ENCODE peak calls at places on chromosome 13, in seven cellular contexts. B is NCI-H1930, T is adrenal gland, K is T-helper 2 cell, Y is AG09309, F is GM12892, E is LoVo. Q is an unnamed sample.

GRCh38 chr13:107185889-107186288 is 618.0 kb upstream of the ARGLU1 start:
- DNase-seq in B (no peak), T (no peak), K (no peak), Y (no peak), F (no peak), E (no peak), Q (no peak)

GRCh38 chr13:99922631-99923404 is 48.7 kb downstream of the ZIC5 start:
- DNase-seq in B (no peak), T (no peak), K (no peak), Y (no peak), F (no peak), E (peak; percentile 42), Q (no peak)

GRCh38 chr13:60463787-60464186 is 66.8 kb downstream of the TDRD3 start:
- DNase-seq in B (no peak), T (no peak), K (no peak), Y (no peak), F (no peak), E (no peak), Q (no peak)

GRCh38 chr13:61276401-61276800 is 139.2 kb downstream of the PCDH20 start:
- DNase-seq in B (no peak), T (no peak), K (no peak), Y (no peak), F (no peak), E (no peak), Q (no peak)

GRCh38 chr13:39451301-39451700 is 151.7 kb downstream of the LHFPL6 start:
- DNase-seq in B (no peak), T (no peak), K (no peak), Y (no peak), F (no peak), E (no peak), Q (no peak)

GRCh38 chr13:105276571-105276970 is 1258.9 kb downstream of the EFNB2 start:
- DNase-seq in B (no peak), T (no peak), K (no peak), Y (no peak), F (no peak), E (no peak), Q (no peak)

GRCh38 chr13:110907301-110907700 is 7.6 kb downstream of the ANKRD10 start:
- DNase-seq in B (no peak), T (no peak), K (no peak), Y (no peak), F (no peak), E (no peak), Q (no peak)

GRCh38 chr13:32036131-32036695 is 4.6 kb downstream of the FRY start:
- DNase-seq in B (no peak), T (no peak), K (no peak), Y (no peak), F (no peak), E (no peak), Q (no peak)

GRCh38 chr13:33262997-33263396 is 22.6 kb downstream of the STARD13 start:
- DNase-seq in B (no peak), T (no peak), K (no peak), Y (no peak), F (no peak), E (no peak), Q (no peak)

GRCh38 chr13:74087304-74087703 is 46.9 kb downstream of the KLF12 start:
- DNase-seq in B (no peak), T (no peak), K (no peak), Y (no peak), F (no peak), E (no peak), Q (no peak)

Q was measured in CD8-positive, alpha-beta memory T cell.